ENCODE peak calls at places on chromosomes 13 and 19, in nine cellular contexts. Z is neural crest cell; G is H9; A is K562; E is fibroblast of pulmonary artery; R is A549; P is CD8-positive, alpha-beta T cell; L is transverse colon; W is heart right ventricle. C is an unnamed sample.

GRCh38 chr19:50909240-50910070 is 1.7 kb downstream of the KLK4 start:
- DNase-seq in G (peak; percentile 100), Z (peak; percentile 73), W (no peak), R (peak; percentile 82), L (peak; percentile 84), A (peak; percentile 99), E (peak; percentile 13), P (peak; percentile 19), C (no peak)

GRCh38 chr13:82847595-82847994 is 1034.7 kb downstream of the SLITRK1 start:
- DNase-seq in R (no peak), G (no peak), A (no peak), L (no peak), P (no peak), Z (no peak), E (peak; percentile 5), W (no peak), C (no peak)

GRCh38 chr19:47427241-47428176 is 8.2 kb upstream of the MEIS3 start:
- DNase-seq in R (peak; percentile 79), E (peak; percentile 61), Z (peak; percentile 88), G (peak; percentile 94), P (peak; percentile 69), W (peak; percentile 39), L (peak; percentile 54), A (peak; percentile 77), C (peak; percentile 63)

GRCh38 chr13:27005556-27005955 is 166.1 kb downstream of the USP12 start:
- DNase-seq in A (no peak), L (no peak), R (no peak), Z (no peak), W (no peak), G (no peak), E (peak; percentile 28), P (no peak), C (no peak)

GRCh38 chr19:3250675-3251074 is 26.2 kb downstream of the CELF5 start:
- DNase-seq in L (peak; percentile 21), W (no peak), G (no peak), R (peak; percentile 48), A (peak; percentile 72), E (peak; percentile 29), P (peak; percentile 52), Z (no peak), C (peak; percentile 31)

GRCh38 chr19:1027020-1027952 is 878 bp downstream of the CNN2 start:
- DNase-seq in P (peak; percentile 38), G (no peak), Z (no peak), R (no peak), L (no peak), E (peak; percentile 45), A (no peak), W (no peak), C (peak; percentile 46)

GRCh38 chr13:29767006-29767405 is 83.4 kb downstream of the UBL3 start:
- DNase-seq in G (no peak), W (no peak), R (no peak), A (no peak), E (no peak), P (no peak), Z (no peak), L (no peak), C (no peak)

GRCh38 chr19:48333467-48334384 is 8.4 kb downstream of the EMP3 start:
- DNase-seq in L (peak; percentile 96), A (peak; percentile 93), G (peak; percentile 95), P (peak; percentile 93), R (peak; percentile 98), Z (peak; percentile 66), W (peak; percentile 86), E (peak; percentile 95), C (peak; percentile 93)

GRCh38 chr19:54319049-54319448 is 6.1 kb upstream of the LILRA5 start:
- DNase-seq in E (no peak), R (no peak), G (no peak), A (no peak), W (no peak), L (no peak), Z (no peak), P (no peak), C (no peak)

GRCh38 chr19:7440188-7440975 is 48.5 kb downstream of the PEX11G start:
- DNase-seq in Z (no peak), A (no peak), G (no peak), P (no peak), R (no peak), W (no peak), E (no peak), L (no peak), C (no peak)

GRCh38 chr19:2330632-2331284 is 2.3 kb downstream of the SPPL2B start:
- DNase-seq in Z (no peak), A (no peak), R (no peak), W (no peak), G (no peak), L (peak; percentile 93), E (no peak), P (no peak), C (no peak)

GRCh38 chr13:45921337-45921736 is 69.8 kb upstream of the SIAH3 start:
- DNase-seq in Z (no peak), P (no peak), E (no peak), R (no peak), A (no peak), G (no peak), L (no peak), W (no peak), C (no peak)

GRCh38 chr19:47445937-47446402 is 25.7 kb downstream of the SLC8A2 start:
- DNase-seq in A (peak; percentile 72), R (peak; percentile 59), E (peak; percentile 50), L (peak; percentile 43), W (no peak), P (peak; percentile 68), G (peak; percentile 75), Z (no peak), C (peak; percentile 45)

GRCh38 chr13:97855570-97855970 is 97.9 kb upstream of the IPO5 start:
- DNase-seq in R (peak; percentile 65), Z (peak; percentile 36), A (peak; percentile 58), W (peak; percentile 60), E (peak; percentile 86), G (peak; percentile 46), P (no peak), L (peak; percentile 10), C (no peak)

GRCh38 chr13:51894239-51894638 is 32.5 kb downstream of the CCDC70 start:
- DNase-seq in P (no peak), W (no peak), Z (no peak), G (peak; percentile 55), A (no peak), E (no peak), L (no peak), R (no peak), C (no peak)

GRCh38 chr13:48446454-48446853 is 33.5 kb upstream of the LPAR6 start:
- DNase-seq in G (no peak), A (no peak), R (no peak), P (no peak), Z (no peak), L (no peak), W (no peak), E (peak; percentile 83), C (no peak)

GRCh38 chr19:46840157-46840942 is 10.3 kb downstream of the AP2S1 start:
- DNase-seq in G (peak; percentile 78), A (peak; percentile 65), R (peak; percentile 77), L (peak; percentile 51), E (peak; percentile 78), W (no peak), Z (peak; percentile 46), P (peak; percentile 56), C (no peak)

GRCh38 chr13:110640591-110641029 is 25.3 kb downstream of the NAXD start:
- DNase-seq in Z (no peak), W (peak; percentile 56), G (peak; percentile 29), P (no peak), R (no peak), L (no peak), E (peak; percentile 24), A (no peak), C (no peak)

GRCh38 chr19:41595258-41595889 is 19.4 kb downstream of the CEACAM21 start:
- DNase-seq in L (peak; percentile 61), R (peak; percentile 88), E (peak; percentile 87), Z (peak; percentile 19), A (peak; percentile 56), W (peak; percentile 38), P (peak; percentile 60), G (peak; percentile 54), C (peak; percentile 48)
- TF ChIP-seq CTCF in L (peak; percentile 42), R (peak; percentile 89), E (peak; percentile 74), Z (peak; percentile 65), A (peak; percentile 85), W (peak; percentile 35), P (peak; percentile 48), G (peak; percentile 62), C (peak; percentile 78)

GRCh38 chr13:77565635-77566034 is 30.1 kb downstream of the SCEL start:
- DNase-seq in Z (no peak), W (no peak), R (peak; percentile 38), P (no peak), E (peak; percentile 61), L (no peak), A (no peak), G (no peak), C (no peak)
- TF ChIP-seq CTCF in Z (peak; percentile 75), W (no peak), R (peak; percentile 60), P (peak; percentile 24), E (peak; percentile 60), L (no peak), A (peak; percentile 44), G (peak; percentile 75), C (no peak)

DNA sequence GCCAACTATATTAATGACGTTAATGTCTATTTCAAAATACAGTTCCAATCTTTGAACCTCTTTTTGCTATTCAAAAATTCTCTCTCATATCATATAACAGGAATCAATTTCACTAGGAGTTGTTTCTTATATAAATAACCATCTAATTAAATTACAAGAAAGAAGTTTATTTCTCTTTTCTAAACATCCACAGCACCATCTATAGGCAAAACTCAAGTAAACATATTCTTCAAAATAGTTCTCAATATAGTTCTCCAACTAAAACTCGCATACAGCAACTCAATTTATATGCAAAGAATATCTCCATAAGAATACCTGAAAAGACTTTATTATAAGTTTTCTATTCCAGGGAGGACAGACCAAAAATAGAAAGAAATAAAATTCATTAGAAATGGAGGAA is 65.6 kb downstream of the RBM26 start:
- DNase-seq in L (no peak), W (no peak), E (no peak), R (no peak), Z (no peak), G (no peak), P (no peak), A (no peak), C (no peak)
- TF ChIP-seq CTCF in L (no peak), W (no peak), E (no peak), R (no peak), Z (no peak), G (peak; percentile 35), P (no peak), A (no peak), C (no peak)

GRCh38 chr19:18280247-18281081 is 958 bp downstream of the JUND start:
- DNase-seq in L (peak; percentile 87), Z (peak; percentile 47), G (peak; percentile 60), P (peak; percentile 72), R (peak; percentile 76), A (peak; percentile 88), W (peak; percentile 67), E (peak; percentile 75), C (peak; percentile 77)
- TF ChIP-seq CTCF in L (no peak), Z (no peak), G (no peak), P (no peak), R (no peak), A (no peak), W (no peak), E (no peak), C (no peak)

C was measured in natural killer cell.